ENCODE peak calls at places on chromosomes 12 and 14, in four cellular contexts. S, B, H and J are unnamed samples.

GRCh38 chr12:122870867-122871664 is 24.9 kb downstream of the VPS37B start:
- DNase-seq in B (no peak), S (peak; percentile 43), H (peak; percentile 35), J (no peak)

GRCh38 chr14:99055816-99056215 is 216.2 kb downstream of the BCL11B start:
- DNase-seq in B (no peak), H (no peak), S (no peak), J (no peak)

GRCh38 chr14:92586966-92587365 is 73.4 kb downstream of the RIN3 start:
- DNase-seq in H (no peak), B (no peak), S (no peak), J (no peak)

GRCh38 chr12:114799574-114800487 is 115.9 kb upstream of the TBX3 start:
- DNase-seq in B (no peak), S (no peak), H (no peak), J (no peak)

GRCh38 chr14:22549981-22550670 is 38.9 kb downstream of the DAD1 start:
- DNase-seq in H (peak; percentile 31), S (peak; percentile 39), B (no peak), J (peak; percentile 97)

GRCh38 chr12:18439541-18439940 is 178.2 kb downstream of the PIK3C2G start:
- DNase-seq in B (no peak), H (no peak), S (no peak), J (peak; percentile 58)

GRCh38 chr12:90841336-90841735 is 113.6 kb downstream of the CCER1 start:
- DNase-seq in H (no peak), B (no peak), S (no peak), J (no peak)

GRCh38 chr12:8829128-8829524 is 6.7 kb downstream of the A2ML1 start:
- DNase-seq in S (no peak), B (no peak), H (no peak), J (no peak)

GRCh38 chr12:104676636-104677035 is 219.9 kb downstream of the CHST11 start:
- DNase-seq in S (no peak), B (no peak), H (no peak), J (no peak)

GRCh38 chr12:107681836-107682820 is 3.5 kb upstream of the PWP1 start:
- DNase-seq in B (no peak), S (no peak), H (no peak), J (no peak)

GRCh38 chr14:89231426-89232113 is 185.5 kb downstream of the FOXN3 start:
- DNase-seq in B (no peak), H (no peak), S (no peak), J (no peak)

GRCh38 chr14:69988979-69989378 is 109.8 kb downstream of the SMOC1 start:
- DNase-seq in H (no peak), S (no peak), B (no peak), J (no peak)

GRCh38 chr12:78328524-78328923 is 497.8 kb downstream of the NAV3 start:
- DNase-seq in H (no peak), S (no peak), B (no peak), J (no peak)

GRCh38 chr14:72824051-72824450 is 69.8 kb downstream of the DPF3 start:
- DNase-seq in H (no peak), B (no peak), S (no peak), J (no peak)

GRCh38 chr12:46456356-46457334 is 84.1 kb upstream of the SLC38A2 start:
- DNase-seq in B (no peak), H (no peak), S (no peak), J (no peak)

GRCh38 chr12:24791622-24792021 is 157.3 kb downstream of the BCAT1 start:
- DNase-seq in S (no peak), B (no peak), H (no peak), J (no peak)

GRCh38 chr12:50192908-50193307 is 25.7 kb upstream of the CERS5 start:
- DNase-seq in S (no peak), H (no peak), B (no peak), J (peak; percentile 50)

GRCh38 chr14:71529855-71530254 is 402.4 kb upstream of the RGS6 start:
- DNase-seq in S (peak; percentile 54), B (peak; percentile 51), H (no peak), J (no peak)

GRCh38 chr12:103269962-103270361 is 225.8 kb downstream of the C12orf42 start:
- DNase-seq in H (no peak), S (no peak), B (no peak), J (peak; percentile 62)

GRCh38 chr12:113246478-113247122 is 25.3 kb downstream of the TPCN1 start:
- DNase-seq in B (no peak), S (no peak), H (no peak), J (no peak)

GRCh38 chr12:78191611-78192010 is 360.9 kb downstream of the NAV3 start:
- DNase-seq in B (no peak), H (no peak), S (no peak), J (no peak)

GRCh38 chr12:41486718-41487117 is 298.6 kb downstream of the PDZRN4 start:
- DNase-seq in S (peak; percentile 14), B (no peak), H (no peak), J (peak; percentile 68)